ENCODE peak calls at places on chromosomes 3 and 15, in five cellular contexts. Q is IMR-90, E is Peyer's patch, V is tibial artery, W is endodermal cell. I is an unnamed sample.

GRCh38 chr3:189567772-189568420 is 63.3 kb upstream of the TP63 start:
- DNase-seq in E (no peak), Q (no peak), W (no peak), V (no peak), I (no peak)

GRCh38 chr3:193826126-193826795 is 233.3 kb downstream of the OPA1 start:
- DNase-seq in V (peak), W (peak), E (no peak), Q (peak), I (peak)

GRCh38 chr3:11969986-11970385 is 34.2 kb upstream of the SYN2 start:
- DNase-seq in E (no peak), Q (no peak), W (no peak), V (no peak), I (no peak)

GRCh38 chr3:24401811-24402185 is 92.9 kb downstream of the THRB start:
- DNase-seq in E (no peak), V (no peak), W (no peak), Q (no peak), I (peak)

GRCh38 chr15:70528270-70528706 is 235.1 kb downstream of the UACA start:
- DNase-seq in V (no peak), Q (peak), W (peak), E (peak), I (peak)

GRCh38 chr15:39213385-39213840 is 367.5 kb upstream of the THBS1 start:
- DNase-seq in V (no peak), Q (peak), W (peak), E (no peak), I (no peak)

GRCh38 chr15:75195766-75196241 is 5.9 kb upstream of the C15orf39 start:
- DNase-seq in Q (no peak), E (no peak), V (no peak), W (no peak), I (peak)

GRCh38 chr15:89429986-89430385 is 66.4 kb downstream of the RHCG start:
- DNase-seq in V (no peak), W (no peak), E (no peak), Q (no peak), I (no peak)

GRCh38 chr15:77387355-77388105 is 32.4 kb downstream of the PEAK1 start:
- DNase-seq in Q (peak), E (no peak), W (no peak), V (no peak), I (no peak)

GRCh38 chr15:52624262-52624661 is 54.9 kb downstream of the ATOSA start:
- DNase-seq in Q (no peak), W (no peak), V (no peak), E (no peak), I (no peak)

GRCh38 chr3:179107617-179108016 is 36.0 kb upstream of the ZMAT3 start:
- DNase-seq in Q (no peak), E (no peak), V (no peak), W (no peak), I (no peak)

GRCh38 chr3:53129344-53129743 is 891 bp downstream of the RFT1 start:
- DNase-seq in W (no peak), Q (no peak), E (no peak), V (no peak), I (no peak)

GRCh38 chr15:72124218-72124617 is 6.0 kb downstream of the SENP8 start:
- DNase-seq in Q (no peak), W (no peak), E (no peak), V (no peak), I (no peak)

GRCh38 chr15:90184786-90185704 is 16.1 kb upstream of the SEMA4B start:
- DNase-seq in W (peak), V (no peak), E (peak), Q (no peak), I (peak)

GRCh38 chr15:101277038-101277822 is at the start of gene SELENOS:
- DNase-seq in W (peak), E (peak), V (peak), Q (peak), I (peak)

GRCh38 chr3:197878427-197878826 is 71.6 kb upstream of the RPL35A start:
- DNase-seq in V (no peak), E (no peak), Q (no peak), W (no peak), I (no peak)

GRCh38 chr15:65413051-65413759 is 9.5 kb downstream of the IGDCC4 start:
- DNase-seq in Q (no peak), E (no peak), W (no peak), V (no peak), I (no peak)

GRCh38 chr15:68640791-68641331 is 62.1 kb downstream of the CORO2B start:
- DNase-seq in E (no peak), V (no peak), W (peak), Q (no peak), I (no peak)

GRCh38 chr3:132038198-132038825 is 3.5 kb upstream of the CPNE4 start:
- DNase-seq in W (no peak), Q (peak), E (no peak), V (no peak), I (peak)

GRCh38 chr3:125087768-125088391 is 32.1 kb upstream of the HEG1 start:
- DNase-seq in W (no peak), E (no peak), V (no peak), Q (peak), I (no peak)

GRCh38 chr3:36944012-36944640 is 728 bp downstream of the TRANK1 start:
- DNase-seq in Q (peak), E (peak), W (peak), V (peak), I (peak)

GRCh38 chr3:62601238-62601856 is 228.0 kb upstream of the FEZF2 start:
- DNase-seq in V (no peak), W (no peak), E (no peak), Q (peak), I (no peak)

GRCh38 chr3:197891-198491 is 1.4 kb downstream of the CHL1 start:
- DNase-seq in W (peak), E (no peak), V (no peak), Q (no peak), I (no peak)

GRCh38 chr3:133330043-133330442 is 69.8 kb upstream of the BFSP2 start:
- DNase-seq in Q (no peak), W (peak), V (no peak), E (no peak), I (no peak)

GRCh38 chr15:77440378-77440999 is 19.8 kb downstream of the HMG20A start:
- DNase-seq in E (no peak), W (no peak), V (no peak), Q (peak), I (no peak)

GRCh38 chr3:132803889-132804288 is 81.7 kb upstream of the NPHP3 start:
- DNase-seq in Q (no peak), W (peak), E (no peak), V (no peak), I (no peak)

GRCh38 chr3:8937064-8938020 is 25.9 kb downstream of the RAD18 start:
- DNase-seq in V (no peak), W (no peak), E (no peak), Q (peak), I (no peak)

GRCh38 chr15:94125698-94126097 is 105.7 kb upstream of the MCTP2 start:
- DNase-seq in Q (no peak), V (no peak), W (no peak), E (no peak), I (no peak)
- H3K27ac ChIP-seq in Q (no peak), V (no peak), W (no peak), E (no peak), I (no peak)

GRCh38 chr15:98146031-98146430 is 185.5 kb downstream of the ARRDC4 start:
- DNase-seq in E (no peak), W (no peak), Q (no peak), V (no peak), I (no peak)
- H3K4me3 ChIP-seq in E (no peak), W (no peak), Q (no peak), V (no peak), I (no peak)

DNA sequence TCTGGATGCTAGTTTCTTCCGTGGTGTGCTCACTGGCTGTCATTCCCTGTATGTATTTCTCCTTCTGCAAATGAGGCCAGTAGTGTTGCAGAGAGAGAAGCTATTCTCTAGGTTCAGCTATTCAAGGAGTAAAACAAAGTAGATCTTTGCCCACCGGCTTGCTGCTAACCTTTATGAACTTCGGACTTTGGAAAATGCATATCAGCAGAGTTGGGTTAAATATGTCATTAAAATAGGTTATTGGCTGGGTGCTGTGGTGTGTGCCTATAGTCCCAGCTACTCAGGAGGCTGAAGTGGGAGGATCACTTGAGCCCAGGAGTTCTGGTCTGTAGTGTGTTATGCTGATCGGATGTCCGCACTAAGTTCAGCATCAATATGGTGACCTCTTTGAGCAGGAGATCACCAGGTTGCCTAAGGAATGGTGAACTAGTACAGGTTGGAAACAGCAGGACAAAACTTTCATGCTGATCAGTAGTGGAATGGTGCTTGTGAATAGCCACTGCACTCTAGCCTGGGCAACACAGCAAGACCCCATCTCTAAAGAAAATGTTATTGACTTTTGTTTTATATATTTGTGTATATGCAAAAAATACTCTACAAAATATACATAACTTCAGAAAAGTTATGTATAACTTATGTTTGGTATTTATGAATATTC is 53.4 kb downstream of the SACM1L start:
- DNase-seq in W (no peak), Q (no peak), E (no peak), V (no peak), I (peak)
- H3K27ac ChIP-seq in W (no peak), Q (no peak), E (no peak), V (no peak), I (no peak)

GRCh38 chr3:104291437-104291851 is 1075.3 kb upstream of the ALCAM start:
- DNase-seq in W (no peak), Q (no peak), E (no peak), V (no peak), I (no peak)
- H3K4me3 ChIP-seq in W (no peak), Q (peak), E (no peak), V (peak), I (no peak)

GRCh38 chr3:44952689-44953088 is 23.3 kb downstream of the ZDHHC3 start:
- DNase-seq in V (no peak), Q (no peak), E (no peak), W (no peak), I (no peak)
- H3K27ac ChIP-seq in V (no peak), Q (no peak), E (no peak), W (no peak), I (no peak)

DNA sequence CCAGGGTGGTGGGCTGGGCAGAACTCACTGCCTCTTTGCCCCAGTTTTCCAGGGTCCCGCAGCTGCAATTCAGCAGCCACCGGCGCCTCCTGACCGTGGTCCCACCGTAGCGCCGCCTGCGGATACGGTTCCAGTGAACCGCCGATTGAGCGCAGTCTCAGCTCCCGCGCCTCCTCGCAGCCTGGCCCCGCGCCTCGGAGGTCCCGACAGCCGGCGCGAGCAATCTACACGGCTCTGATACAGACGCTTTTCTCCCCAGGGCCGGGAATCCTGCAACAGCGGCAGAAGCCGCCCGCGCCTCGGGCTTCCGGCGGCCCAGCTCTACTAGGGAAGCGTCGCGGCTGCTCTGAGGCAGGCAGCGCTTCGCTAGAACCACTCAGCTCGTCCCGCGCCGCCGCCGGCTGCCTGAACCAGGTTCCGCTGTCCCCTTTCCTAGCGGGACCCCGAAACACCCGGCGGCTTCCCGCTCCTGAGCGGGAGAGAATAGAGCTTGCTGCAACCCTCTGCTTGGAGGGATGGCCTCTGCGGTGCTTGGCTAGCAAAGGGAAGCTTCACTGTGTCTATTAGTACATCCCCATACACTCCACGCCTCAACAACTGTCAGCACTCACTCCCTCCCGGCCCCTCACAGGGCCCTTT is 3.1 kb downstream of the FOXL2NB start:
- DNase-seq in E (peak), V (no peak), Q (peak), W (peak), I (no peak)
- H3K4me3 ChIP-seq in E (no peak), V (peak), Q (peak), W (peak), I (no peak)

DNA sequence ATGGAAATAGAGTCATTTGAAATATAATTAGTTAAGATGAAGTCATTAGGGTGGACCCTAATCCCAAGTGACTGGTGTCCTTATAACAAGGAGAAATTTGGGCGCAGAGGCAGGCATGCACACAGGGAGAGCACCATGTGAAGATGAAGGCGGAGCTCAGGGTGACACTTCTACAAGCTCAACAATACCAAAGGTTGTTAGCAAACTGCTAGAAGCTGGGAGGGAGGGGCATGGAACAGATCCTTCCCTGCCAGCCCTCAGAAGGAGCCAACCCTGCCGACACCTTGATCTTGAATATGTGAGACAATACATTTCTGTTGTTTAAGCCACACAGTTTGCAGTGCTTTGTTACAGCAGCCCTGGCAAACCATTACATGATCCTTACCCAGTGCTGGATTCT is 57.8 kb downstream of the CCNL1 start:
- DNase-seq in Q (no peak), V (no peak), E (no peak), W (no peak), I (peak)
- H3K27ac ChIP-seq in Q (no peak), V (no peak), E (no peak), W (no peak), I (no peak)

I was measured in small intestine.